ENCODE peak calls at places on chromosomes 3 and 15, in seven cellular contexts. Q, L, O, V, B, A and P are unnamed samples.

GRCh38 chr3:44235604-44236484 is 5.8 kb upstream of the TOPAZ1 start:
- DNase-seq in L (peak), O (no peak), V (peak), A (peak), B (peak), Q (peak), P (peak)

GRCh38 chr3:55177749-55178148 is 249.9 kb upstream of the LRTM1 start:
- DNase-seq in O (no peak), V (no peak), A (no peak), B (no peak), Q (no peak), L (no peak), P (no peak)

GRCh38 chr3:66956740-66957139 is 41.4 kb upstream of the KBTBD8 start:
- DNase-seq in B (no peak), A (no peak), O (no peak), V (no peak), L (no peak), Q (no peak), P (no peak)

GRCh38 chr3:125128861-125129501 is 73.2 kb upstream of the HEG1 start:
- DNase-seq in L (no peak), O (no peak), B (no peak), A (no peak), Q (no peak), V (no peak), P (no peak)

GRCh38 chr3:14849831-14850230 is 31.1 kb downstream of the FGD5 start:
- DNase-seq in B (no peak), V (no peak), Q (no peak), L (no peak), A (no peak), O (no peak), P (no peak)

GRCh38 chr15:33565099-33565498 is 254.3 kb downstream of the RYR3 start:
- DNase-seq in Q (no peak), A (no peak), B (no peak), L (no peak), V (no peak), O (no peak), P (no peak)

GRCh38 chr3:181383201-181383600 is 328.5 kb upstream of the SOX2 start:
- DNase-seq in B (no peak), Q (no peak), A (no peak), L (no peak), V (no peak), O (no peak), P (no peak)

GRCh38 chr15:43239732-43240491 is 19.1 kb upstream of the EPB42 start:
- DNase-seq in V (no peak), O (no peak), A (no peak), Q (no peak), B (no peak), L (no peak), P (no peak)

GRCh38 chr15:69718916-69719315 is 266.3 kb downstream of the RPLP1 start:
- DNase-seq in B (peak), O (no peak), Q (no peak), A (no peak), L (no peak), V (no peak), P (no peak)

GRCh38 chr3:117399311-117400068 is 689.9 kb downstream of the TUSC7 start:
- DNase-seq in A (no peak), L (peak), O (no peak), V (no peak), Q (no peak), B (no peak), P (no peak)

GRCh38 chr15:33425149-33425548 is 114.4 kb downstream of the RYR3 start:
- DNase-seq in Q (no peak), O (no peak), A (no peak), V (no peak), B (no peak), L (no peak), P (no peak)

GRCh38 chr15:96553006-96553405 is 222.5 kb downstream of the NR2F2 start:
- DNase-seq in L (no peak), V (no peak), B (no peak), O (no peak), Q (no peak), A (no peak), P (no peak)

GRCh38 chr3:155078959-155079794 is 942 bp upstream of the MME start:
- DNase-seq in O (no peak), V (no peak), B (peak), Q (no peak), L (no peak), A (no peak), P (peak)

GRCh38 chr3:139533781-139534443 is 5.6 kb downstream of the RBP1 start:
- DNase-seq in V (no peak), A (no peak), L (no peak), B (peak), Q (no peak), O (no peak), P (peak)

GRCh38 chr3:10023587-10024310 is 2.5 kb upstream of the FANCD2 start:
- DNase-seq in L (no peak), Q (no peak), B (no peak), V (no peak), O (no peak), A (no peak), P (no peak)

GRCh38 chr3:124615896-124616543 is 114.2 kb upstream of the UMPS start:
- DNase-seq in V (no peak), B (no peak), L (no peak), O (no peak), A (no peak), Q (no peak), P (no peak)

GRCh38 chr15:64251121-64251520 is 88.3 kb upstream of the PPIB start:
- DNase-seq in O (no peak), L (no peak), Q (no peak), V (no peak), A (no peak), B (no peak), P (no peak)

GRCh38 chr3:66490214-66490613 is 10.6 kb downstream of the LRIG1 start:
- DNase-seq in L (no peak), B (peak), O (no peak), V (no peak), A (no peak), Q (no peak), P (no peak)

GRCh38 chr3:130576571-130577266 is 59.7 kb downstream of the COL6A6 start:
- DNase-seq in V (no peak), L (no peak), Q (no peak), O (no peak), A (no peak), B (no peak), P (no peak)

GRCh38 chr3:78957456-78957855 is 810.3 kb downstream of the ROBO1 start:
- DNase-seq in Q (no peak), A (no peak), O (no peak), B (no peak), V (no peak), L (no peak), P (no peak)

GRCh38 chr15:64991536-64992135 is 1.9 kb upstream of the SPG21 start:
- DNase-seq in B (no peak), Q (no peak), L (no peak), O (no peak), A (no peak), V (no peak), P (no peak)

GRCh38 chr3:4985330-4986174 is 6.3 kb downstream of the BHLHE40 start:
- DNase-seq in B (no peak), A (no peak), V (no peak), L (no peak), O (peak), Q (no peak), P (no peak)

GRCh38 chr15:78422571-78423340 is 15.3 kb upstream of the IREB2 start:
- DNase-seq in B (peak), L (peak), Q (peak), A (peak), V (peak), O (peak), P (peak)

GRCh38 chr15:35014265-35014664 is 26.2 kb upstream of the ZNF770 start:
- DNase-seq in O (no peak), V (no peak), B (no peak), A (no peak), Q (no peak), L (no peak), P (no peak)

GRCh38 chr15:42364529-42364928 is 5.2 kb downstream of the CAPN3 start:
- DNase-seq in A (peak), Q (no peak), O (no peak), L (no peak), B (no peak), V (no peak), P (no peak)

GRCh38 chr3:127455541-127456450 is 134.7 kb downstream of the TPRA1 start:
- DNase-seq in Q (peak), A (peak), O (peak), L (peak), V (peak), B (peak), P (peak)

GRCh38 chr3:30167511-30168135 is 438.8 kb upstream of the TGFBR2 start:
- DNase-seq in A (no peak), Q (no peak), V (no peak), B (no peak), L (no peak), O (no peak), P (no peak)

GRCh38 chr15:62392411-62392810 is 227.3 kb upstream of the C2CD4B start:
- DNase-seq in V (no peak), A (no peak), Q (no peak), L (no peak), B (peak), O (no peak), P (no peak)

GRCh38 chr3:184167786-184168185 is 6.9 kb upstream of the AP2M1 start:
- DNase-seq in L (no peak), O (no peak), Q (no peak), A (no peak), V (no peak), B (no peak), P (no peak)

GRCh38 chr3:11717768-11718581 is 74.3 kb upstream of the VGLL4 start:
- DNase-seq in V (no peak), B (peak), O (no peak), A (no peak), L (no peak), Q (no peak), P (no peak)